ENCODE peak calls at places on chromosomes 2 and 18, in eight cellular contexts. N, U, W, F, E, M, B and A are unnamed samples.

GRCh38 chr18:75211721-75212625 is 1.4 kb downstream of the TSHZ1 start:
- DNase-seq in N (peak; percentile 58), U (peak; percentile 54), W (no peak), F (no peak), E (peak; percentile 46), M (peak; percentile 73), B (no peak), A (peak; percentile 80)

GRCh38 chr2:223114170-223114569 is 62.2 kb downstream of the KCNE4 start:
- DNase-seq in N (no peak), U (no peak), W (no peak), F (no peak), E (no peak), M (no peak), B (no peak), A (no peak)

GRCh38 chr2:132757676-132758075 is 87.7 kb upstream of the LYPD1 start:
- DNase-seq in N (no peak), U (peak; percentile 60), W (no peak), F (no peak), E (no peak), M (no peak), B (no peak), A (no peak)

GRCh38 chr2:160406591-160407392 is 86.8 kb downstream of the RBMS1 start:
- DNase-seq in N (peak; percentile 65), U (peak; percentile 84), W (peak; percentile 50), F (peak; percentile 26), E (peak; percentile 42), M (peak; percentile 63), B (no peak), A (peak; percentile 83)

GRCh38 chr2:128622371-128622770 is 303.7 kb upstream of the HS6ST1 start:
- DNase-seq in N (no peak), U (no peak), W (no peak), F (no peak), E (no peak), M (peak; percentile 35), B (no peak), A (peak; percentile 34)

GRCh38 chr2:20455076-20455587 is 8.3 kb downstream of the RHOB start:
- DNase-seq in N (no peak), U (no peak), W (no peak), F (no peak), E (no peak), M (no peak), B (no peak), A (no peak)

GRCh38 chr2:39697480-39697879 is 31.8 kb downstream of the TMEM178A start:
- DNase-seq in N (peak; percentile 26), U (peak; percentile 52), W (no peak), F (no peak), E (no peak), M (no peak), B (no peak), A (peak; percentile 67)

GRCh38 chr2:274503-274902 is 9.8 kb downstream of the ACP1 start:
- DNase-seq in N (no peak), U (no peak), W (no peak), F (no peak), E (no peak), M (no peak), B (no peak), A (no peak)

GRCh38 chr2:219597552-219598307 is at the start of gene STK11IP:
- DNase-seq in N (peak; percentile 98), U (peak; percentile 97), W (peak; percentile 98), F (peak; percentile 97), E (peak; percentile 96), M (peak; percentile 98), B (peak; percentile 93), A (peak; percentile 98)

GRCh38 chr18:58609536-58609993 is 19.3 kb downstream of the ALPK2 start:
- DNase-seq in N (no peak), U (no peak), W (no peak), F (no peak), E (no peak), M (no peak), B (no peak), A (no peak)

GRCh38 chr18:59957957-59958356 is 58.2 kb downstream of the PMAIP1 start:
- DNase-seq in N (peak; percentile 55), U (peak; percentile 74), W (peak; percentile 71), F (peak; percentile 92), E (no peak), M (peak; percentile 71), B (no peak), A (peak; percentile 65)

GRCh38 chr2:27762951-27763906 is 8.3 kb upstream of the MRPL33 start:
- DNase-seq in N (no peak), U (peak; percentile 61), W (no peak), F (no peak), E (no peak), M (no peak), B (no peak), A (no peak)

GRCh38 chr2:70678576-70679143 is 89.3 kb downstream of the ADD2 start:
- DNase-seq in N (no peak), U (no peak), W (no peak), F (no peak), E (no peak), M (no peak), B (no peak), A (no peak)

GRCh38 chr18:68679531-68679930 is 35.4 kb downstream of the TMX3 start:
- DNase-seq in N (no peak), U (peak; percentile 28), W (no peak), F (no peak), E (no peak), M (no peak), B (no peak), A (no peak)

GRCh38 chr2:142131016-142131714 is at the start of gene LRP1B:
- DNase-seq in N (no peak), U (peak; percentile 60), W (no peak), F (peak; percentile 20), E (peak; percentile 10), M (peak; percentile 18), B (peak; percentile 3), A (peak; percentile 41)

GRCh38 chr18:11020454-11020853 is 128.9 kb downstream of the PIEZO2 start:
- DNase-seq in N (no peak), U (no peak), W (no peak), F (no peak), E (no peak), M (no peak), B (no peak), A (no peak)
- H3K4me3 ChIP-seq in N (no peak overlapping the region), U (no peak overlapping the region), W (no peak overlapping the region), F (no peak overlapping the region), E (no peak overlapping the region), M (no peak overlapping the region), B (no peak overlapping the region), A (no peak overlapping the region)

GRCh38 chr2:96762529-96763253 is 2.0 kb downstream of the CNNM4 start:
- DNase-seq in N (no peak), U (peak; percentile 54), W (no peak), F (no peak), E (no peak), M (no peak), B (no peak), A (no peak)

GRCh38 chr2:96760986-96761832 is 507 bp downstream of the CNNM4 start:
- DNase-seq in N (no peak), U (peak; percentile 34), W (peak; percentile 43), F (no peak), E (no peak), M (peak; percentile 44), B (no peak), A (peak; percentile 77)

GRCh38 chr2:96759548-96759947 is 1.2 kb upstream of the CNNM4 start:
- DNase-seq in N (no peak), U (no peak), W (no peak), F (no peak), E (no peak), M (no peak), B (no peak), A (no peak)

GRCh38 chr2:96758987-96759386 is 1.7 kb upstream of the CNNM4 start:
- DNase-seq in N (no peak), U (no peak), W (no peak), F (no peak), E (no peak), M (no peak), B (no peak), A (no peak)

GRCh38 chr2:96760036-96760985 is at the start of gene CNNM4:
- DNase-seq in N (peak; percentile 92), U (peak; percentile 90), W (peak; percentile 97), F (peak; percentile 92), E (peak; percentile 93), M (peak; percentile 96), B (peak; percentile 80), A (peak; percentile 96)
- H3K4me1 ChIP-seq in N (peaks cover 45% of the 10 kb centered on the region), U (peaks cover 4% of the 10 kb centered on the region), W (peaks cover 55% of the 10 kb centered on the region), F (no peaks in the 10 kb centered on the region), E (no peaks in the 10 kb centered on the region), M (peaks cover 17% of the 10 kb centered on the region), B (peaks cover 11% of the 10 kb centered on the region), A (peaks cover 21% of the 10 kb centered on the region)

GRCh38 chr18:74012954-74013630 is 134.5 kb downstream of the FBXO15 start:
- DNase-seq in N (no peak), U (no peak), W (no peak), F (no peak), E (no peak), M (no peak), B (no peak), A (no peak)

GRCh38 chr18:74019864-74020263 is 127.8 kb downstream of the FBXO15 start:
- DNase-seq in N (no peak), U (no peak), W (no peak), F (no peak), E (no peak), M (no peak), B (no peak), A (no peak)

DNA sequence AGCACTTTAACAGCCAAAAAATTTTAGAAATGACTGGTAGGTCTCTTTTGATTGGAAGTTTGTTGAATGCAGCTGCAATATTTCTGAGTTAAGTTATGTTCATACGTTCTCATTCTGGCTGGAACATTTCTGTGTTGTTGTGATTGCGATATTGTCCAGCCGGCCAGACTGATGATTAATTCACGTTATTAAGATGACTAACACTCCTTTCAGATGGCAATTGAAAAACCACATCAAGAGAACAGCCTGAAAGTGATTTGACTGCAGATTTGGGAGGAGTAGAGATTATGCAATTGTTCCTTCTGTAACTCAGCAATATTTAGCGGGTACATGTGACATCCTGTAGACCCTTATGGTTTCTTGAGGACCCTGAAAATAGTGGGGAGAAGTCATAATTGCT is 133.7 kb downstream of the FBXO15 start:
- DNase-seq in N (no peak), U (peak; percentile 89), W (no peak), F (no peak), E (no peak), M (peak; percentile 18), B (no peak), A (no peak)
- H3K4me3 ChIP-seq in N (no peak overlapping the region), U (no peak overlapping the region), W (no peak overlapping the region), F (no peak overlapping the region), E (no peak overlapping the region), M (no peak overlapping the region), B (no peak overlapping the region), A (no peak overlapping the region)

DNA sequence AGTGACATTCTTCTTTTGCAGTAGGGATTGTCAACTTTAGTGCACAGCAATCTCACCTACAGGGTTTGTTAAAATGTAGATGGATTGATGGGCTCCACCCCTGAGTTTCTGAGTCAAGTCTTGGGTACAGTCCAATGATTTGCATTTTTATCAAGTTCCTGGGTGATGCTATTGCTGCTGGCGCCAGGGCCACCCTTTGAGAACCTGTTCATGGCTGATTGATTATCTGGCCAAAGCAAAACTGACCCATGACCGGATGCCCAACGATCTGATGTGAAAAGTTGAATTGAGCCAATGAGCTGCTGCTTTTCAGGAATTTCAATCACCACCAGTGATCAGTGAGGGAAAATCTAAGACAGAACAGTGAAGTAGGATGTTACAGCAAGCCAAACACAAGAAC is 675.3 kb downstream of the TMEM182 start:
- DNase-seq in N (no peak), U (no peak), W (no peak), F (no peak), E (no peak), M (no peak), B (no peak), A (no peak)
- H3K4me1 ChIP-seq in N (no peaks in the 10 kb centered on the region), U (no peaks in the 10 kb centered on the region), W (no peaks in the 10 kb centered on the region), F (no peaks in the 10 kb centered on the region), E (no peaks in the 10 kb centered on the region), M (no peaks in the 10 kb centered on the region), B (no peaks in the 10 kb centered on the region), A (no peaks in the 10 kb centered on the region)